ENCODE peak calls at places on chromosomes 3 and 15, in five cellular contexts. C is upper lobe of right lung, T is mucosa of descending colon, Z is upper lobe of left lung, R is body of pancreas. H is an unnamed sample.

GRCh38 chr15:38879909-38880471 is 315.4 kb upstream of the RASGRP1 start:
- DNase-seq in C (no peak), T (no peak), Z (no peak), R (peak), H (no peak)

GRCh38 chr15:41001524-41001923 is 48.3 kb downstream of the CHAC1 start:
- DNase-seq in C (no peak), T (no peak), Z (no peak), R (no peak), H (no peak)

GRCh38 chr3:141796436-141797166 is 33.4 kb downstream of the GRK7 start:
- DNase-seq in C (no peak), T (no peak), Z (peak), R (peak), H (no peak)

GRCh38 chr15:82613764-82614163 is 33.4 kb downstream of the CPEB1 start:
- DNase-seq in C (no peak), T (no peak), Z (peak), R (no peak), H (no peak)

GRCh38 chr15:101560722-101561583 is 71.4 kb upstream of the PCSK6 start:
- DNase-seq in C (no peak), T (no peak), Z (no peak), R (no peak), H (no peak)

GRCh38 chr15:45162771-45163507 is 24.8 kb downstream of the SHF start:
- DNase-seq in C (peak), T (no peak), Z (no peak), R (peak), H (peak)

GRCh38 chr3:97687734-97688133 is 76.8 kb upstream of the ARL6 start:
- DNase-seq in C (no peak), T (no peak), Z (no peak), R (no peak), H (no peak)

GRCh38 chr3:71865727-71866126 is 80.8 kb upstream of the PROK2 start:
- DNase-seq in C (no peak), T (no peak), Z (no peak), R (no peak), H (no peak)

GRCh38 chr3:11459147-11459837 is 184.4 kb downstream of the VGLL4 start:
- DNase-seq in C (no peak), T (no peak), Z (no peak), R (no peak), H (no peak)

GRCh38 chr3:29537889-29538609 is 257.2 kb downstream of the RBMS3 start:
- DNase-seq in C (no peak), T (no peak), Z (no peak), R (no peak), H (no peak)

GRCh38 chr3:161600185-161600584 is 103.6 kb downstream of the OTOL1 start:
- DNase-seq in C (no peak), T (no peak), Z (no peak), R (no peak), H (no peak)

GRCh38 chr15:51366911-51367310 is 25.5 kb downstream of the GLDN start:
- DNase-seq in C (no peak), T (no peak), Z (no peak), R (peak), H (no peak)

GRCh38 chr3:14905055-14905657 is 42.2 kb upstream of the NR2C2 start:
- DNase-seq in C (no peak), T (no peak), Z (no peak), R (no peak), H (no peak)

GRCh38 chr3:154060606-154061380 is 60.4 kb upstream of the ARHGEF26 start:
- DNase-seq in C (no peak), T (no peak), Z (no peak), R (no peak), H (peak)

GRCh38 chr3:111338059-111338698 is 203.8 kb upstream of the CD96 start:
- DNase-seq in C (no peak), T (no peak), Z (no peak), R (peak), H (peak)

GRCh38 chr15:61480863-61481262 is 251.8 kb upstream of the RORA start:
- DNase-seq in C (no peak), T (no peak), Z (no peak), R (no peak), H (no peak)
- TF ChIP-seq CTCF in C (no peak), T (no peak), Z (no peak), R (no peak), H (no peak)

DNA sequence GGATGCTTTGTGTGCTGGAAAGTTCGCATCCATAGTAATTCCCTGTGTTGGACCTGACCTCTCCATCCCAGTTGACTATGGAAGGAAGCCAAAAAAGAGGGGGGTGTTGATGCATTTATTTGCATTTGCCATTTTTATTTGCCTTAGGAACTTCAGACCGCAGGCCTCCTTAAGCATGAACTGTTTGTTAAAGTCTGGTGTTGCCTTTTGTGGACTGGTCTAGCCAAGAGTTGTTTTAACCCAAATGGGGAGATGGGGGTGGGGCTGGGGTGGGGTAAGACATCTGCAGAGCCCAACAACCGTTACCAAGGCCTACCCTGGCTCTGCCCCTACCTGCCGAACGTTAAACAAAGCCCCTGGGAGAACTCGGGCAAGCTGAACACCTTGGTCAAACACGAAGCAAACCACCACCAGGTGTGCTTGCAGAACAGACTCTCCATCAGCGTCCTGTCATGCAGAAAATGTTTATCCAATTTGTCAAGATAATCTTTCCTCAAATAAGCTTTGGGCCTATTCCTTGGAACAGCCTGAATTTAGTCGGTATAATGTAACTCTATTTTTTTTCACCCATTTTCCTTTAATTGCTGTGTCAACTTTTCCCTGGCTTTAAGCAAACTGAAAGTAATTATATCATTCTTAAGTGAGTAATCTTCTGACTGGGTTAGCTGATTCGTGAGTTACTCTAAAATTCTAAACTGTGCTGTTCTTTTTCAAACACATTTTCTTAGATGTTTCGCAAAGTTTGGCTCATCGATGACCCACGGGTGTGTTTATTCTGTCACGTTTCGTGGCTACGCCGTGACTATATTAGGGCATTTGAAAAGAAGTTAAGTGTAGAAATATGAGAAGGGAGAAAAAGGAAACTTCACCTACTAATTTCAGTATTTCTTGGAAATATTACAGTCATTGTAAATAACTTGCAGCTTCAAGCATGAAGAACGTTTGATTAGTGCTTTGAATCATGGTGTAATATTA is 127.5 kb downstream of the SOX2 start:
- DNase-seq in C (no peak), T (no peak), Z (no peak), R (peak), H (no peak)
- H3K4me3 ChIP-seq in C (peak), T (no peak), Z (no peak), R (no peak), H (no peak)

GRCh38 chr3:157094751-157095480 is 65.0 kb downstream of the CCNL1 start:
- DNase-seq in C (no peak), T (no peak), Z (no peak), R (no peak), H (no peak)

GRCh38 chr3:157091096-157091833 is 68.7 kb downstream of the CCNL1 start:
- DNase-seq in C (no peak), T (no peak), Z (no peak), R (no peak), H (no peak)

GRCh38 chr3:157094301-157094700 is 65.6 kb downstream of the CCNL1 start:
- DNase-seq in C (no peak), T (no peak), Z (no peak), R (no peak), H (no peak)

GRCh38 chr3:157092219-157092618 is 67.7 kb downstream of the CCNL1 start:
- DNase-seq in C (no peak), T (no peak), Z (no peak), R (no peak), H (no peak)

DNA sequence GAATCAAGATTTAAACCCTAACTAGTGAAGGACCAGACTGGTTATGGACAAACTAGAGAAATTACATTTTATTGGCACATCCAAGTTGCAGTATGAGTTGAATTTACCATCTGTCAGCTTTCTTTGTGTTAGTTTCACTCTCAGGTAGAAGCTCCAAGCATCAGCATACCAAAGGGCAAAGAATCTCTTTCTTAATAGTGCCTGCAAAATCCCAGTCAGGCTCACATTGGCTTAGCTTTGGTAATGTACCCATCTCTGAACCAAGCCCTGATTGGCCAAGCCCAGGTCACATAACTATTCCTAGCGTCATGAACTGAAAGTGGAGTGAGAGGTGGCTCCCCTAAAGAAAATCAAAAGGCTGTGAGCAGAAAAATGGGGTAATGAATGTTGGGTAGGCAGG is 66.9 kb downstream of the CCNL1 start:
- DNase-seq in C (no peak), T (no peak), Z (no peak), R (no peak), H (no peak)
- TF ChIP-seq CTCF in C (no peak), T (no peak), Z (no peak), R (no peak), H (no peak)

DNA sequence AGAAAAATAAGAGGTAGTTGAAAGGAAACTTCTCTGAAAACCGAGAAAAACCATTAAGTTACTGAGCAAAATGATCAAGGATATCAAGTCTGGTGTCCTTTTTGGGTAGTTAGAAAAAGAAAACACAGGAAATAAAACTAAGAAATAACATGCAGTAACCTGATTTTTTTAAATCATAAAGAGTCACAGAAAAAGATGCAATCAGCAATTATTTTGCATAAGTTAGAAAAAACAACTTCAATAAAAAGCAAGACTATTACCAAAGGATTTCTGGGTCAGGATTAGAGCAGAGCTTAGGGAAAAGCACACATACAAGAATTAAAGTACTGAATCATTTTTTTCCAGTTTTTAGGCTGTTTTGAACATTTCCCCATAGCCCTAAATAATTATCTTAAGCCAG is 28.5 kb upstream of the ANO10 start:
- DNase-seq in C (no peak), T (no peak), Z (no peak), R (no peak), H (no peak)
- H3K4me3 ChIP-seq in C (no peak), T (no peak), Z (no peak), R (no peak), H (no peak)